ENCODE peak calls at places on chromosomes 16 and 17, in eight cellular contexts. B is H9; J is esophagus squamous epithelium; Z is effector memory CD4-positive, alpha-beta T cell; Q is fibroblast of lung; N is A549; V is HCT116; T is tibial nerve. X is an unnamed sample.
A peak's percentile ranks its signal among the peaks of the same experiment; 100 is the strongest.

GRCh38 chr17:322006-322780 is 30.4 kb downstream of the RPH3AL start:
- DNase-seq in B (peak; percentile 35), J (no peak), Z (no peak), Q (no peak), N (no peak), V (no peak), T (no peak), X (peak; percentile 61)

GRCh38 chr17:9002610-9003354 is 18.5 kb upstream of the NTN1 start:
- DNase-seq in B (peak; percentile 63), J (no peak), Z (no peak), Q (peak; percentile 30), N (peak; percentile 75), V (no peak), T (no peak), X (peak; percentile 59)

GRCh38 chr16:2981177-2981898 is 1.1 kb upstream of the PKMYT1 start:
- DNase-seq in B (peak; percentile 75), J (no peak), Z (no peak), Q (no peak), N (no peak), V (no peak), T (no peak), X (no peak)

GRCh38 chr17:80264048-80264792 is 3.6 kb downstream of the RNF213 start:
- DNase-seq in B (no peak), J (no peak), Z (peak; percentile 44), Q (no peak), N (no peak), V (no peak), T (no peak), X (no peak)

GRCh38 chr16:27232061-27232841 is 28.9 kb downstream of the KDM8 start:
- DNase-seq in B (no peak), J (no peak), Z (no peak), Q (peak; percentile 32), N (no peak), V (no peak), T (no peak), X (peak; percentile 68)

GRCh38 chr16:2148714-2149629 is 547 bp downstream of the RAB26 start:
- DNase-seq in B (peak; percentile 52), J (no peak), Z (no peak), Q (peak; percentile 23), N (peak; percentile 62), V (no peak), T (no peak), X (peak; percentile 75)

GRCh38 chr16:84836234-84836647 is 16.5 kb downstream of the CRISPLD2 start:
- DNase-seq in B (peak; percentile 78), J (no peak), Z (no peak), Q (peak; percentile 100), N (no peak), V (no peak), T (peak; percentile 79), X (peak; percentile 93)

GRCh38 chr16:68636064-68636551 is 9.0 kb upstream of the CDH3 start:
- DNase-seq in B (no peak), J (no peak), Z (no peak), Q (peak; percentile 66), N (no peak), V (no peak), T (no peak), X (no peak)

GRCh38 chr17:78342438-78343098 is 17.3 kb downstream of the SOCS3 start:
- DNase-seq in B (peak; percentile 59), J (no peak), Z (no peak), Q (peak; percentile 96), N (peak; percentile 71), V (peak; percentile 65), T (peak; percentile 66), X (peak; percentile 91)

GRCh38 chr16:72530434-72530833 is 358.5 kb upstream of the PMFBP1 start:
- DNase-seq in B (no peak), J (no peak), Z (no peak), Q (peak; percentile 74), N (no peak), V (peak; percentile 4), T (no peak), X (no peak)

GRCh38 chr17:45127209-45127582 is 5.1 kb downstream of the PLCD3 start:
- DNase-seq in B (no peak), J (no peak), Z (no peak), Q (no peak), N (no peak), V (no peak), T (no peak), X (no peak)
- H3K4me1 ChIP-seq in B (no peaks in the 10 kb centered on the region), J (peaks cover 56% of the 10 kb centered on the region), Z (no peaks in the 10 kb centered on the region), Q (peaks cover 32% of the 10 kb centered on the region), N (peaks cover 88% of the 10 kb centered on the region), V (peaks cover 86% of the 10 kb centered on the region), T (peaks cover 45% of the 10 kb centered on the region), X (peaks cover 3% of the 10 kb centered on the region)

GRCh38 chr17:49640556-49640955 is 37.3 kb downstream of the SPOP start:
- DNase-seq in B (no peak), J (no peak), Z (no peak), Q (no peak), N (no peak), V (no peak), T (no peak), X (no peak)
- H3K4me1 ChIP-seq in B (no peaks in the 10 kb centered on the region), J (no peaks in the 10 kb centered on the region), Z (no peaks in the 10 kb centered on the region), Q (peaks cover 4% of the 10 kb centered on the region), N (peaks cover 16% of the 10 kb centered on the region), V (peaks cover 25% of the 10 kb centered on the region), T (peaks cover 4% of the 10 kb centered on the region), X (peaks cover 6% of the 10 kb centered on the region)

GRCh38 chr17:43547659-43548256 is 1.6 kb upstream of the ETV4 start:
- DNase-seq in B (no peak), J (no peak), Z (no peak), Q (no peak), N (no peak), V (no peak), T (no peak), X (no peak)

GRCh38 chr17:43548689-43549379 is 2.7 kb upstream of the ETV4 start:
- DNase-seq in B (no peak), J (no peak), Z (no peak), Q (no peak), N (no peak), V (no peak), T (no peak), X (no peak)

GRCh38 chr17:43547189-43547550 is 1.0 kb upstream of the ETV4 start:
- DNase-seq in B (peak; percentile 26), J (no peak), Z (no peak), Q (no peak), N (no peak), V (no peak), T (no peak), X (no peak)

GRCh38 chr17:43550754-43551153 is 4.6 kb upstream of the ETV4 start:
- DNase-seq in B (no peak), J (no peak), Z (no peak), Q (no peak), N (no peak), V (no peak), T (no peak), X (no peak)

GRCh38 chr17:43549496-43549895 is 3.4 kb upstream of the ETV4 start:
- DNase-seq in B (peak; percentile 33), J (no peak), Z (no peak), Q (no peak), N (no peak), V (no peak), T (no peak), X (no peak)
- H3K4me1 ChIP-seq in B (peaks cover 15% of the 10 kb centered on the region), J (peaks cover 33% of the 10 kb centered on the region), Z (peaks cover 20% of the 10 kb centered on the region), Q (peaks cover 8% of the 10 kb centered on the region), N (peaks cover 34% of the 10 kb centered on the region), V (peaks cover 10% of the 10 kb centered on the region), T (peaks cover 16% of the 10 kb centered on the region), X (no peaks in the 10 kb centered on the region)

GRCh38 chr17:60142872-60143499 is 6.8 kb upstream of the CA4 start:
- DNase-seq in B (peak; percentile 97), J (no peak), Z (peak; percentile 35), Q (peak; percentile 83), N (peak; percentile 80), V (peak; percentile 82), T (peak; percentile 94), X (peak; percentile 92)
- H3K4me1 ChIP-seq in B (peaks cover 9% of the 10 kb centered on the region), J (peaks cover 23% of the 10 kb centered on the region), Z (peaks cover 18% of the 10 kb centered on the region), Q (peaks cover 8% of the 10 kb centered on the region), N (peaks cover 21% of the 10 kb centered on the region), V (peaks cover 18% of the 10 kb centered on the region), T (peaks cover 13% of the 10 kb centered on the region), X (no peaks in the 10 kb centered on the region)

GRCh38 chr16:82634955-82635610 is 8.3 kb downstream of the CDH13 start:
- DNase-seq in B (no peak), J (no peak), Z (no peak), Q (no peak), N (no peak), V (no peak), T (no peak), X (no peak)
- H3K4me1 ChIP-seq in B (no peaks in the 10 kb centered on the region), J (no peaks in the 10 kb centered on the region), Z (no peaks in the 10 kb centered on the region), Q (peaks cover 27% of the 10 kb centered on the region), N (peaks cover 2% of the 10 kb centered on the region), V (peaks cover 2% of the 10 kb centered on the region), T (no peaks in the 10 kb centered on the region), X (peaks cover 4% of the 10 kb centered on the region)

GRCh38 chr16:6541262-6541661 is 791.4 kb upstream of the RBFOX1 start:
- DNase-seq in B (no peak), J (no peak), Z (no peak), Q (no peak), N (no peak), V (no peak), T (no peak), X (no peak)
- H3K4me1 ChIP-seq in B (no peaks in the 10 kb centered on the region), J (no peaks in the 10 kb centered on the region), Z (no peaks in the 10 kb centered on the region), Q (no peaks in the 10 kb centered on the region), N (no peaks in the 10 kb centered on the region), V (no peaks in the 10 kb centered on the region), T (no peaks in the 10 kb centered on the region), X (no peaks in the 10 kb centered on the region)

DNA sequence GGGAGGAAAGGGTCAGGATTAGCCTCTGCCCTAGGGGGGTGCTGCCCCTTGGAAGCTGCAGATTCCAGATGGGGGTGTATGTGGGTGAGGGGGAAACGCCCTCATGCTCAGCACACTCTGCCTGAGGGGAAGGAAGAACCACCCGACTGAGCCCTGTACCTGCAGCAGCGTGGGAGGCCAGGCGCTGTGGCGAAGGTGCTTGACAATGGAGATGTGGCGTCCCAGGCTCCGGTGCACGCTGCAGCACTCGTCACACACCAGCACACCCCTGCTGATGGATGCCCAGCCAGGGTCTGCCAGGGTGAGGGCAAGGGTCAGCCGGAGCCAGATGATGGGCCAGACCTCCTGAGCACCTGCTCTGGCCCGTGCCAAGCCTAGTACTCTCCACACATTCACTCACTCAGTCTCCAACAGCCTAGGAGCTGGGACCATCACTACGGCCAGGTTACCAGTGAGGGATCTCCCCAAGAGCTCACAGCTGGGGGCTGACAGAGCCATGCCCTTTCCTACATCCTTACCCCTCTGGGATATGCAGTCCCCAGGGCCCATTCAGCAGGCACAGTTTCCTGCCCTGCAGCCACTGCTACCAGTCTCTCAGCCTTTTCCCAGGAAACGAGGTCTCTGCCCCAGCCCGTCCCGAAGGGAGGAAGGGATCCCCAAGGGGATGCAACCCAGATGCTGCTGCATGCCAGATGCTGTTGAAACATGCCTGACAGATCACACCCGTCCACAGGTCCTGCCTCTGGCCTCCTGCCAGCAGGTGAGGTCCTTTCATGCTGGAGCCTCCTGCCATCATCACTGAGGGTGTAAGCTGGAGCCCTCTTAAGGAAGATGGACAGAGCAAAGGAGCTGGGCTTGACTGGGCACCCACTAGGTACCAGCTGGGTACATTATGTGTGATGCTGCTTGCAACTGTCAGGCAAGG is 5.9 kb downstream of the GIT1 start:
- DNase-seq in B (no peak), J (no peak), Z (no peak), Q (no peak), N (no peak), V (no peak), T (no peak), X (no peak)
- H3K4me1 ChIP-seq in B (peaks cover 15% of the 10 kb centered on the region), J (peaks cover 66% of the 10 kb centered on the region), Z (peaks cover 39% of the 10 kb centered on the region), Q (peaks cover 5% of the 10 kb centered on the region), N (peaks cover 48% of the 10 kb centered on the region), V (peaks cover 13% of the 10 kb centered on the region), T (peaks cover 50% of the 10 kb centered on the region), X (no peaks in the 10 kb centered on the region)

GRCh38 chr17:82272495-82273326 is 789 bp downstream of the CSNK1D start:
- DNase-seq in B (peak; percentile 60), J (no peak), Z (peak; percentile 17), Q (no peak), N (peak; percentile 59), V (no peak), T (peak; percentile 41), X (peak; percentile 77)
- H3K4me1 ChIP-seq in B (no peaks in the 10 kb centered on the region), J (peaks cover 36% of the 10 kb centered on the region), Z (peaks cover 39% of the 10 kb centered on the region), Q (peaks cover 16% of the 10 kb centered on the region), N (peaks cover 55% of the 10 kb centered on the region), V (peaks cover 23% of the 10 kb centered on the region), T (peaks cover 56% of the 10 kb centered on the region), X (no peaks in the 10 kb centered on the region)

X was measured in aorta.